ENCODE peak calls at places on chromosomes 12 and 14, in four cellular contexts. O, D, F and J are unnamed samples.

GRCh38 chr14:101187017-101187815 is 283.7 kb upstream of the RTL1 start:
- DNase-seq in O (no peak), D (no peak), F (no peak), J (no peak)

GRCh38 chr14:86257973-86258372 is 728.0 kb downstream of the FLRT2 start:
- DNase-seq in O (no peak), D (no peak), F (no peak), J (no peak)

GRCh38 chr12:130156652-130157275 is 5.5 kb upstream of the FZD10 start:
- DNase-seq in O (no peak), D (no peak), F (no peak), J (no peak)

GRCh38 chr14:52923902-52924575 is 26.8 kb downstream of the FERMT2 start:
- DNase-seq in O (no peak), D (no peak), F (no peak), J (no peak)

GRCh38 chr12:115998119-115998633 is 279.3 kb downstream of the MED13L start:
- DNase-seq in O (peak), D (no peak), F (no peak), J (no peak)

GRCh38 chr12:67426067-67426466 is 156.9 kb downstream of the CAND1 start:
- DNase-seq in O (peak), D (no peak), F (no peak), J (no peak)

GRCh38 chr12:75591628-75592027 is 80.2 kb upstream of the KRR1 start:
- DNase-seq in O (no peak), D (no peak), F (no peak), J (no peak)

GRCh38 chr12:93000026-93000425 is 70.9 kb upstream of the EEA1 start:
- DNase-seq in O (no peak), D (no peak), F (no peak), J (peak)

DNA sequence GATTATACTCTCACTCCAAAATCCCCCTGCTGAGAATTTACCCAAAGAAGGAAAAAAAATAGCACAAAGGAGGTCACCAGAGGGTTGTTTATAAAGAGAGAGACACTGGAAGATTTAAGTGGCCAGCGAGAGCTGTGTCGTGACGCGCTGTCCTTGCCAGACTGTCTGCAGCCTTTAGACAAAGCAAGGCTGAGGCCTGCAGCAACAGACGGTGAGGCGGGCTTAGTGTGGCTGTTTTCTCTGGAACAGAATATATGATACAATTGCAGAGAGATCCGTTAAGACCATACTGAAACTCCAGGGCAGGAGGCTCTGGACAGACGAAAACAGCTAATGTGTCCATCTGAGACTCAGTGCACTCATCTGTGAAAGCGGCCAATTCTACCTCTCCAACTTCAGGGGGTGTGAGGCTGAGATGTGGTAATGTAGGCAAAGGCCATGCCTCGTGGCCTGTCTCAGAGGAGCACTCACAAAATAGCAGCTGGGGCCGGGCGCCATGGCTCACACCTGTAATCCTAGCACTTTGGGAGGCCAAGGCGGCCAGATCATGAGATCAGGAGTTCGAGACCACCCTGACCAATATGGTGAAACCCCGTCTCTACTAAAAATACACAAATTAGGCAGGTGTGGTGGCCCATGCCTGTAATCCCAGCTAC is 36.2 kb downstream of the ANAPC7 start:
- DNase-seq in O (peak), D (no peak), F (no peak), J (no peak)
- H3K27ac ChIP-seq in O (no peak), D (no peak), F (peak), J (no peak)

GRCh38 chr12:65875635-65876034 is 51.4 kb downstream of the HMGA2 start:
- DNase-seq in O (no peak), D (no peak), F (no peak), J (no peak)
- H3K27ac ChIP-seq in O (peak), D (no peak), F (no peak), J (peak)

DNA sequence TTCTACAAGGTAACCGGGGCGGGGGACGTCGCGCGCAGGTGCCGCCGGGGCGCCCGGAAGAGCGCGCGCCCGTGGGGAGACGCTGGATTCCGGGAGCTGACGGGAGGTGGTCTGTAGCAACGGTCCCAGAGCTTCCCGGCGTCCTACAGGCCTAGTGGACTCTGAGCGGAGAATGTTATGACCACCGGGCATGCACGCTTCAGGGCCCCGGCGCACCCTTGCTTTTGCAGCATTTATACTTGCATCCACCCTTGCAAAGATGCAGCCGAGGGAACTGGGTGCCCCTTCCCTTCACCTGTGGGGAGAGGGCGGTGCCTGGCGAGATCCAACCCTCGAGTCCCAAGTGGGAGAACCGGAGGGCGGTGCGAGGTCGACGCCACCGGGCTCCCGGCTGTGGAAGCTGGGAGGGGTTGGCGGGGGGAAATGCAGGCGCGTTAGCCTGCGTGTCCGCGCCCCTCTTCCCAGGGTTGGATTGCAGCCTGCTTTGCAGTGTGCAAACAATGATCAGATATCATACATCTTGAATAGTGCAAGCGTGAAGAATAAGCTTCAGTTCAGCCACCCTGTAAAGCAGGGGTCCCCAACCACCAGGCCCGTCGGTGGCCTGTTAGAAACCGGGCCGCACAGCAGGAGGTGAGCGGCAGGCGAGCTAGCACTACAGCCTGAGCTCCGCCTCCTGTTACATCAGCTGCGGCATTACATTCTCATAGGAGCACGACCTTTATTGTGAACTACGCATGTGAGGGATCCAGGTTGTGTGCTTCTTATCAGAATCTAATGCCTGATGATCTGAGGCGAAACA is 576 bp downstream of the ERP29 start:
- DNase-seq in O (peak), D (peak), F (peak), J (peak)
- H3K27ac ChIP-seq in O (peak), D (peak), F (peak), J (peak)

DNA sequence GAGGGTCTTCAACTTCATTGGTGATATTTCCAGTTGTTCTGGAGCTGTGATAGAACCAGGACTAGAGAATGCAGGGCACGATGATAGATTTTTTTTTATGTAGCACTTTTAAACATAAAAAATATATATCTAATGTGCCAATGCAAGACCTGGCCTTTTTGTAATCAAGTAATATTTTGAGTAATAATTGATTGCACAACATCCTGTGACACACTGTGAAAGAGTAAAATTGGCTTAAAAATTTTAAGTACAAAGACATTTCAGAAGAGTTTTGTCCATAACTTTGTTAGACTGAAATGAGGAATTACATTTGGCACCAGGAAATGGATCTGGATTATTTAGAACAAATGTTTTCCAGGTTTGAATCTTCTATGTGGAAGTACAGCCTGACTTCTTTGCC is 22.1 kb downstream of the PRKCH start:
- DNase-seq in O (no peak), D (no peak), F (no peak), J (no peak)
- H3K27ac ChIP-seq in O (no peak), D (peak), F (peak), J (peak)

GRCh38 chr12:105083551-105084105 is 630 bp downstream of the ALDH1L2 start:
- DNase-seq in O (peak), D (peak), F (peak), J (no peak)
- H3K27ac ChIP-seq in O (peak), D (no peak), F (peak), J (peak)

DNA sequence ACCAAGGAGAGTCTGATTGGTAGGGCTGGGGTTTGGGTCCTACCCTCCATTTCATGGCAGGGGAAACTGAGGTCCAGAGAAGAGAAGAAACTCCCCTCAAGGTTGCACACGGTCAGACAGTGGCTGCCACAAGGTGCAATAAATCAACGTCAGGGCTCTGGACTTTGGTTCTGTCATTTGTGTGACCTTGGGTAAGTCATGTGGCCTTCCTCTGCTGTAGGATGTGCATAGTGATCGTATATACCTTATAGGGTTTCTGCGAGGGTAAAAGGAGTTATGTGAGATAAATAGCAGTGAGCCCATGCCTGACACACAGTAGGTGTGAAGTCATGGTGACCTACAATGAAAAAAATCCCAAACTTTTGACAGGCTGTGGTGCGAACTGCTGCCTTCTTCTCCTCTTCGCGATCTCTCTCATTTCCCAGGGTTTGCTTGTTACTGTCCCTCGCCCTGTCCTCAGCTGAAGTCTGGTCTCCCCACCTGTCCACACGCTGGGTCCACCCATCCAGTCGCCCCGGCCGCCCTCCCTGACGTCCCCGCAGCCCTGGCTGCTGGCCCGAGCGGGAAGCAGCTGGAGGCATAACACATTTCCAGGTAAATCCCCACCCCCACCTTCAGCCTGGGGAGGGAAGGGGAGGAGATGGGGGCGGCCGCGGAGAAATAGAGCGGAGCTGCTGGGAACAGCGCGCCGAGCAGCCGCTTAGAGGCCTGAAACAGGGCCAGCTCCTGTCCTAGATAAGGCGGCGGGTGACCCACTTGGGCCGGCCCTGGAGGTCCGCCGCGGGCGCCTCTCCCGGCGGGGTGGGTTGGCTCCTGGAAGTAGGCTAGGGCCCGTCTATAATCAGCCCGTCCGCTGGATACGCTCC is 1.8 kb upstream of the FAM222A start:
- DNase-seq in O (no peak), D (no peak), F (peak), J (no peak)
- H3K27ac ChIP-seq in O (no peak), D (no peak), F (peak), J (no peak)

GRCh38 chr12:79548525-79548924 is 142.2 kb downstream of the PAWR start:
- DNase-seq in O (no peak), D (no peak), F (no peak), J (no peak)

GRCh38 chr12:79547044-79547734 is 143.6 kb downstream of the PAWR start:
- DNase-seq in O (peak), D (no peak), F (no peak), J (peak)

GRCh38 chr12:79547735-79548347 is 142.9 kb downstream of the PAWR start:
- DNase-seq in O (peak), D (no peak), F (peak), J (no peak)

GRCh38 chr12:79552186-79552585 is 138.6 kb downstream of the PAWR start:
- DNase-seq in O (no peak), D (no peak), F (no peak), J (no peak)

GRCh38 chr12:79549531-79550271 is 141.1 kb downstream of the PAWR start:
- DNase-seq in O (peak), D (no peak), F (no peak), J (no peak)
- H3K27ac ChIP-seq in O (peak), D (no peak), F (peak), J (peak)